ENCODE peak calls at places on chromosomes 16 and 17, in five cellular contexts. One of them, this sample, is unnamed.

GRCh38 chr16:80028581-80029380 is 428.2 kb upstream of the MAF start:
- DNase-seq in WTC11: no peak
- DNase-seq in H9: no peak
- DNase-seq in heart left ventricle: no peak
- DNase-seq in tibial nerve: no peak
- DNase-seq in this sample: no peak

GRCh38 chr16:12612598-12613101 is 191.0 kb downstream of the CPPED1 start:
- DNase-seq in WTC11: no peak
- DNase-seq in H9: no peak
- DNase-seq in heart left ventricle: no peak
- DNase-seq in tibial nerve: no peak
- DNase-seq in this sample: peak

GRCh38 chr16:8919089-8919933 is 37.2 kb downstream of the LITAFD start:
- DNase-seq in WTC11: no peak
- DNase-seq in H9: no peak
- DNase-seq in heart left ventricle: no peak
- DNase-seq in tibial nerve: no peak
- DNase-seq in this sample: no peak

GRCh38 chr16:10013364-10013763 is 168.9 kb downstream of the GRIN2A start:
- DNase-seq in WTC11: no peak
- DNase-seq in H9: no peak
- DNase-seq in heart left ventricle: no peak
- DNase-seq in tibial nerve: no peak
- DNase-seq in this sample: no peak

GRCh38 chr17:45428954-45429337 is 3.7 kb downstream of the ARHGAP27 start:
- DNase-seq in WTC11: no peak
- DNase-seq in H9: no peak
- DNase-seq in heart left ventricle: no peak
- DNase-seq in tibial nerve: no peak
- DNase-seq in this sample: no peak

GRCh38 chr17:57372156-57372555 is 115.8 kb downstream of the MSI2 start:
- DNase-seq in WTC11: no peak
- DNase-seq in H9: no peak
- DNase-seq in heart left ventricle: no peak
- DNase-seq in tibial nerve: no peak
- DNase-seq in this sample: no peak

GRCh38 chr16:8946544-8946943 is 17.2 kb downstream of the USP7 start:
- DNase-seq in WTC11: no peak
- DNase-seq in H9: no peak
- DNase-seq in heart left ventricle: no peak
- DNase-seq in tibial nerve: no peak
- DNase-seq in this sample: no peak

GRCh38 chr17:8016632-8017424 is 14.4 kb downstream of the GUCY2D start:
- DNase-seq in WTC11: peak
- DNase-seq in H9: peak
- DNase-seq in heart left ventricle: no peak
- DNase-seq in tibial nerve: peak
- DNase-seq in this sample: peak

GRCh38 chr17:71338396-71338795 is 782.4 kb upstream of the SOX9 start:
- DNase-seq in WTC11: no peak
- DNase-seq in H9: no peak
- DNase-seq in heart left ventricle: no peak
- DNase-seq in tibial nerve: no peak
- DNase-seq in this sample: no peak

GRCh38 chr17:68437979-68438877 is 19.1 kb downstream of the WIPI1 start:
- DNase-seq in WTC11: no peak
- DNase-seq in H9: peak
- DNase-seq in heart left ventricle: peak
- DNase-seq in tibial nerve: no peak
- DNase-seq in this sample: peak

GRCh38 chr16:55499951-55500350 is 8.9 kb upstream of the LPCAT2 start:
- DNase-seq in WTC11: no peak
- DNase-seq in H9: no peak
- DNase-seq in heart left ventricle: no peak
- DNase-seq in tibial nerve: peak
- DNase-seq in this sample: peak

GRCh38 chr17:82242977-82243647 is 14.3 kb downstream of the SLC16A3 start:
- DNase-seq in WTC11: no peak
- DNase-seq in H9: no peak
- DNase-seq in heart left ventricle: peak
- DNase-seq in tibial nerve: peak
- DNase-seq in this sample: no peak

GRCh38 chr17:82884923-82885322 is 45.1 kb upstream of the ZNF750 start:
- DNase-seq in WTC11: no peak
- DNase-seq in H9: no peak
- DNase-seq in heart left ventricle: no peak
- DNase-seq in tibial nerve: no peak
- DNase-seq in this sample: no peak

GRCh38 chr17:63950940-63951907 is 19.1 kb upstream of the CD79B start:
- DNase-seq in WTC11: peak
- DNase-seq in H9: peak
- DNase-seq in heart left ventricle: no peak
- DNase-seq in tibial nerve: no peak
- DNase-seq in this sample: peak

GRCh38 chr16:10210979-10211378 is 28.8 kb upstream of the GRIN2A start:
- DNase-seq in WTC11: no peak
- DNase-seq in H9: no peak
- DNase-seq in heart left ventricle: no peak
- DNase-seq in tibial nerve: no peak
- DNase-seq in this sample: no peak

GRCh38 chr16:83105279-83106077 is 478.7 kb downstream of the CDH13 start:
- DNase-seq in WTC11: no peak
- DNase-seq in H9: no peak
- DNase-seq in heart left ventricle: no peak
- DNase-seq in tibial nerve: no peak
- DNase-seq in this sample: no peak

GRCh38 chr16:58732545-58733247 is 1.4 kb downstream of the GOT2 start:
- DNase-seq in WTC11: no peak
- DNase-seq in H9: no peak
- DNase-seq in heart left ventricle: no peak
- DNase-seq in tibial nerve: no peak
- DNase-seq in this sample: no peak

GRCh38 chr16:2148714-2149629 is 547 bp downstream of the RAB26 start:
- DNase-seq in WTC11: no peak
- DNase-seq in H9: peak
- DNase-seq in heart left ventricle: no peak
- DNase-seq in tibial nerve: no peak
- DNase-seq in this sample: peak

GRCh38 chr17:45923511-45924268 is 29.3 kb downstream of the MAPT start:
- DNase-seq in WTC11: no peak
- DNase-seq in H9: no peak
- DNase-seq in heart left ventricle: no peak
- DNase-seq in tibial nerve: peak
- DNase-seq in this sample: no peak

GRCh38 chr17:40485851-40486512 is 15.4 kb downstream of the TNS4 start:
- DNase-seq in WTC11: no peak
- DNase-seq in H9: no peak
- DNase-seq in heart left ventricle: no peak
- DNase-seq in tibial nerve: peak
- DNase-seq in this sample: peak

GRCh38 chr16:66551362-66551761 is 1.0 kb upstream of the CKLF start:
- DNase-seq in WTC11: peak
- DNase-seq in H9: peak
- DNase-seq in heart left ventricle: no peak
- DNase-seq in tibial nerve: no peak
- DNase-seq in this sample: peak

GRCh38 chr17:70808596-70808995 is 639.3 kb downstream of the KCNJ2 start:
- DNase-seq in WTC11: no peak
- DNase-seq in H9: peak
- DNase-seq in heart left ventricle: no peak
- DNase-seq in tibial nerve: no peak
- DNase-seq in this sample: peak

GRCh38 chr17:2212328-2212981 is 91.1 kb downstream of the SMG6 start:
- DNase-seq in WTC11: no peak
- DNase-seq in H9: no peak
- DNase-seq in heart left ventricle: no peak
- DNase-seq in tibial nerve: peak
- DNase-seq in this sample: peak

GRCh38 chr17:75244133-75244866 is 17.1 kb downstream of the GGA3 start:
- DNase-seq in WTC11: no peak
- DNase-seq in H9: no peak
- DNase-seq in heart left ventricle: no peak
- DNase-seq in tibial nerve: no peak
- DNase-seq in this sample: no peak

GRCh38 chr16:27463741-27464662 is 62.0 kb downstream of the IL21R start:
- DNase-seq in WTC11: no peak
- DNase-seq in H9: no peak
- DNase-seq in heart left ventricle: no peak
- DNase-seq in tibial nerve: no peak
- DNase-seq in this sample: no peak

DNA sequence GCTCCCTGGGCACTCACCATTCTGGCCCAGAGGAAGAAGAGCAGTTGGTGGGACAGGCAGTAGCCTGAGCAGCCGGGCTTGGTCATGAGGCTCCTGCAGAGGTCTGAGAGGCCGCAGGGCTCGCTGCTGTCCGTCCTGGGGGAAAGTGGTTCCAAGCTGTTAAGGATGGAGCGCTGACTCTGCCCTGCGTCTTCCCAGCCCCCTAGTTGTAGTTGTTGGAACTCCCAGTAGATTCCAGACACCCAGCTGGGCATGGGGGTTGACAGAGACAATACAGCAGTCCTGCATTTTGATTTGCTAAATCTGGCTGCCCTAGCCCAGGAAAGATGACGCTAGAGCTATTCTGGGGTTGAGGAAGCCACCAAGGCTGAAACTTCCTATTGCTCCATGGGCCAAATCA is 7.3 kb downstream of the C16orf89 start:
- DNase-seq in WTC11: peak
- DNase-seq in H9: peak
- DNase-seq in heart left ventricle: no peak
- DNase-seq in tibial nerve: no peak
- DNase-seq in this sample: no peak
- TF ChIP-seq CTCF in WTC11: peak
- TF ChIP-seq CTCF in H9: peak
- TF ChIP-seq CTCF in heart left ventricle: no peak
- TF ChIP-seq CTCF in tibial nerve: no peak
- TF ChIP-seq CTCF in this sample: no peak

DNA sequence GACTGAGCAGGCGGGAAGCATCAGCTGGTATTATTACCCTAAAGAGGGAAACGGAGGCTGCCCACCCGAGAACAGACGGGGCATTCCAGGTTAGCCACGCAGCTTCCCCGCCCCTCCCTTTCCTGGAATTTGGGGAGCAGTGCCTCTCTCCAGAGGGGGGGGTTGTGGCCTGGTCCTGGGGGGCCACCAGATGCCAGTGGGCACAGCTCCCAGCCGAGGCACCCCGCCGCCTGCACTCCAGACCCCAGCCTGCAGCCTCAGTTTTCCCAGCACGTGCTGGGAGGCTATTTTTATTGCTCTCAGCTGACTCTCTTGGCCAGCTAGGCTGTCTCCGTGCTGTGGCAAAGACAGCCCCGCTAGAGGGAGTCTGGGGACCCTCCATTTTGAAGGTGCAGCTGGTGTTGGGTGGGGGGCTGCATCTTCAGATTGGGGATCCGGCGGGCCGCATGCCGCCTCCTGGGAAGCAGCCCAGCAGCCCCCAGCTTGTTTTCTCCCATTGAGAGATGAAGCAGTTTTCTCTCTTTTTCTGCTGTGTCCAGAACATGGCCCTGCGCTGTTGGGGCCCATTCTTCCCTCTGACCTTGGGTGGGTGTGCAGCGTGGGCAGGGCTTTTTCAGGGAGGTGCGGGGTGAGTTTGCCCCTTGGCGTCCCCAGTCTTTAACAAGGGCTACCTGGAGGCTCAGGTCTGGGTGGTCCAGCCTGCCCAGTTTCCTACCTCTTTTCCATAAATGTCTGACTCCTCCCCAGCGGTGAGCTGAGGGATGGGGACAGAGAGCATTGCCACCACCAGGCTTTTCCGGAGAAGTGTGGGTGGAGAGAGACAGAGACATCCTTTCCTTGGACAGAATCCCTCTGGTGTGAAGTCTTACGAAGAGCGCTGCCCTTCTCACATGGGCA is 62.5 kb upstream of the GSE1 start:
- DNase-seq in WTC11: no peak
- DNase-seq in H9: no peak
- DNase-seq in heart left ventricle: no peak
- DNase-seq in tibial nerve: no peak
- DNase-seq in this sample: no peak
- TF ChIP-seq CTCF in WTC11: no peak
- TF ChIP-seq CTCF in H9: peak
- TF ChIP-seq CTCF in heart left ventricle: peak
- TF ChIP-seq CTCF in tibial nerve: no peak
- TF ChIP-seq CTCF in this sample: no peak

DNA sequence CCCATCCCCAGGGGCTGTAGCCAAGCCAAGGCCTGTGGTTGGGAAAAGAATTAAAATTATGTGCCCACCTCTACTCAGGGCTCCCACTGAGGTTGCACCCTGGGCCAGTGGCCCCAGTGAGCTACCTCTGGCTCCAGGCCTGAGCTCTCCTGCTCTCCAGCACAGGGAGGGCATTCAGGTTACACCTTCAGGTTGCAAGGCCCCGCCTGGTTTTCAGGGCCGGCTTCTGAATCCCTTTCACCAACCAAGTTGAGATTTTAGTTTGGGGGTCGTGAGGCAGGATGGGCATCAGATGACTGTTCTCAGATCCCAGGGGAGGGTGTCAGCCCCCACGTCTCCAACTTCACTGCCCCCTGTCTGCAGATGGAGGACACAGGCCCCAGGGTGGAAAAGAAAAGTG is 8.0 kb upstream of the KATNB1 start:
- DNase-seq in WTC11: no peak
- DNase-seq in H9: no peak
- DNase-seq in heart left ventricle: no peak
- DNase-seq in tibial nerve: no peak
- DNase-seq in this sample: no peak
- TF ChIP-seq CTCF in WTC11: no peak
- TF ChIP-seq CTCF in H9: peak
- TF ChIP-seq CTCF in heart left ventricle: no peak
- TF ChIP-seq CTCF in tibial nerve: no peak
- TF ChIP-seq CTCF in this sample: no peak

GRCh38 chr17:55751720-55752250 is 934 bp downstream of the PCTP start:
- DNase-seq in WTC11: no peak
- DNase-seq in H9: no peak
- DNase-seq in heart left ventricle: no peak
- DNase-seq in tibial nerve: no peak
- DNase-seq in this sample: no peak
- TF ChIP-seq CTCF in WTC11: no peak
- TF ChIP-seq CTCF in H9: no peak
- TF ChIP-seq CTCF in heart left ventricle: no peak
- TF ChIP-seq CTCF in tibial nerve: no peak
- TF ChIP-seq CTCF in this sample: no peak

This sample was measured in Calu3.